ENCODE peak calls at places on chromosomes 6 and 20, in four cellular contexts. D, W, G and B are unnamed samples.

GRCh38 chr6:111871725-111872520 is 1.3 kb downstream of the FYN start:
- DNase-seq in D (no peak), W (peak), G (no peak), B (peak)

GRCh38 chr20:14521016-14521415 is 183.6 kb upstream of the FLRT3 start:
- DNase-seq in D (no peak), W (no peak), G (no peak), B (no peak)

GRCh38 chr20:51871943-51872342 is 69.6 kb upstream of the SALL4 start:
- DNase-seq in D (no peak), W (no peak), G (no peak), B (peak)

GRCh38 chr6:159981591-159982245 is 12.8 kb downstream of the IGF2R start:
- DNase-seq in D (no peak), W (peak), G (no peak), B (peak)

GRCh38 chr6:18904681-18905080 is 517.5 kb downstream of the RNF144B start:
- DNase-seq in D (no peak), W (no peak), G (no peak), B (no peak)

GRCh38 chr6:168609026-168609685 is 168.2 kb downstream of the SMOC2 start:
- DNase-seq in D (no peak), W (no peak), G (no peak), B (no peak)

GRCh38 chr6:16849280-16850210 is 88.3 kb upstream of the ATXN1 start:
- DNase-seq in D (peak), W (peak), G (no peak), B (peak)

GRCh38 chr6:113690255-113690956 is 166.7 kb upstream of the MARCKS start:
- DNase-seq in D (peak), W (peak), G (no peak), B (peak)

GRCh38 chr6:29589423-29590048 is 4.6 kb downstream of the OR2H2 start:
- DNase-seq in D (no peak), W (peak), G (no peak), B (peak)

GRCh38 chr6:80939480-80939879 is 813.0 kb downstream of the TENT5A start:
- DNase-seq in D (no peak), W (no peak), G (no peak), B (no peak)

GRCh38 chr6:15879372-15880261 is 216.8 kb upstream of the DTNBP1 start:
- DNase-seq in D (no peak), W (peak), G (peak), B (peak)

GRCh38 chr6:136510782-136511181 is 39.4 kb downstream of the MAP7 start:
- DNase-seq in D (no peak), W (no peak), G (no peak), B (no peak)

GRCh38 chr6:169110934-169111602 is 142.6 kb downstream of the THBS2 start:
- DNase-seq in D (no peak), W (no peak), G (no peak), B (no peak)

GRCh38 chr6:109373762-109374161 is 8.5 kb downstream of the CD164 start:
- DNase-seq in D (no peak), W (no peak), G (no peak), B (peak)

GRCh38 chr6:105291525-105291924 is 111.4 kb downstream of the PREP start:
- DNase-seq in D (no peak), W (no peak), G (no peak), B (no peak)

GRCh38 chr6:74087898-74088297 is 391.9 kb downstream of the CD109 start:
- DNase-seq in D (no peak), W (peak), G (no peak), B (peak)

GRCh38 chr20:3869839-3870634 is 19.1 kb upstream of the PANK2 start:
- DNase-seq in D (no peak), W (no peak), G (no peak), B (no peak)

GRCh38 chr20:25246182-25246943 is 1.5 kb upstream of the PYGB start:
- DNase-seq in D (no peak), W (no peak), G (no peak), B (no peak)

GRCh38 chr20:43977252-43977651 is 62.6 kb downstream of the TOX2 start:
- DNase-seq in D (peak), W (no peak), G (no peak), B (peak)